ENCODE peak calls at places on chromosome 20, in six cellular contexts. D is stomach, R is breast epithelium, O is heart right ventricle, E is GM23338, W is kidney epithelial cell. M is an unnamed sample.

GRCh38 chr20:50783903-50784302 is 11.0 kb upstream of the BCAS4 start:
- DNase-seq in D (no peak), R (no peak), O (no peak), E (no peak), W (no peak), M (no peak)

GRCh38 chr20:62595491-62595890 is 46.8 kb upstream of the SLCO4A1 start:
- DNase-seq in D (peak; percentile 67), R (no peak), O (peak; percentile 57), E (no peak), W (no peak), M (no peak)

GRCh38 chr20:35055445-35056276 is 36.9 kb downstream of the TRPC4AP start:
- DNase-seq in D (no peak), R (no peak), O (no peak), E (no peak), W (no peak), M (no peak)

GRCh38 chr20:61218886-61219480 is 33.1 kb upstream of the CDH4 start:
- DNase-seq in D (no peak), R (no peak), O (no peak), E (no peak), W (no peak), M (no peak)

GRCh38 chr20:15703171-15703911 is 869.9 kb downstream of the KIF16B start:
- DNase-seq in D (no peak), R (no peak), O (no peak), E (no peak), W (peak; percentile 55), M (no peak)

GRCh38 chr20:59576216-59576953 is 28.0 kb upstream of the PHACTR3 start:
- DNase-seq in D (no peak), R (no peak), O (no peak), E (peak; percentile 62), W (no peak), M (no peak)

GRCh38 chr20:50924261-50924660 is 7.0 kb downstream of the ADNP start:
- DNase-seq in D (no peak), R (no peak), O (no peak), E (no peak), W (no peak), M (no peak)

GRCh38 chr20:5735845-5736530 is 14.2 kb upstream of the SHLD1 start:
- DNase-seq in D (no peak), R (no peak), O (no peak), E (no peak), W (no peak), M (no peak)

GRCh38 chr20:5719861-5720401 is 30.3 kb upstream of the SHLD1 start:
- DNase-seq in D (no peak), R (no peak), O (no peak), E (no peak), W (no peak), M (no peak)

GRCh38 chr20:4973330-4974097 is 27.8 kb downstream of the SLC23A2 start:
- DNase-seq in D (peak; percentile 43), R (no peak), O (peak; percentile 21), E (no peak), W (peak; percentile 84), M (no peak)

GRCh38 chr20:34189572-34190163 is 51.6 kb upstream of the ASIP start:
- DNase-seq in D (no peak), R (no peak), O (no peak), E (no peak), W (no peak), M (no peak)

GRCh38 chr20:36642136-36642535 is 3.9 kb downstream of the SLA2 start:
- DNase-seq in D (no peak), R (no peak), O (no peak), E (no peak), W (no peak), M (no peak)

GRCh38 chr20:17928211-17928611 is 40.4 kb downstream of the SNX5 start:
- DNase-seq in D (no peak), R (no peak), O (no peak), E (no peak), W (no peak), M (no peak)

GRCh38 chr20:43662943-43663655 is 3.8 kb upstream of the MYBL2 start:
- DNase-seq in D (no peak), R (no peak), O (no peak), E (no peak), W (no peak), M (no peak)

GRCh38 chr20:62487564-62488086 is 11.8 kb upstream of the GATA5 start:
- DNase-seq in D (peak; percentile 82), R (no peak), O (peak; percentile 44), E (no peak), W (no peak), M (no peak)

GRCh38 chr20:14406495-14406894 is 69.1 kb upstream of the FLRT3 start:
- DNase-seq in D (no peak), R (no peak), O (no peak), E (no peak), W (peak; percentile 58), M (no peak)

GRCh38 chr20:843908-844307 is 10.4 kb downstream of the FAM110A start:
- DNase-seq in D (no peak), R (no peak), O (no peak), E (no peak), W (no peak), M (no peak)

GRCh38 chr20:31515072-31515774 is 981 bp downstream of the HM13 start:
- DNase-seq in D (no peak), R (no peak), O (no peak), E (no peak), W (no peak), M (no peak)

GRCh38 chr20:31515775-31516107 is 1.5 kb downstream of the HM13 start:
- DNase-seq in D (no peak), R (no peak), O (no peak), E (peak; percentile 30), W (no peak), M (no peak)

GRCh38 chr20:31516651-31517050 is 2.4 kb downstream of the HM13 start:
- DNase-seq in D (no peak), R (no peak), O (no peak), E (no peak), W (no peak), M (no peak)

GRCh38 chr20:31516166-31516565 is 1.9 kb downstream of the HM13 start:
- DNase-seq in D (no peak), R (no peak), O (no peak), E (no peak), W (no peak), M (no peak)

DNA sequence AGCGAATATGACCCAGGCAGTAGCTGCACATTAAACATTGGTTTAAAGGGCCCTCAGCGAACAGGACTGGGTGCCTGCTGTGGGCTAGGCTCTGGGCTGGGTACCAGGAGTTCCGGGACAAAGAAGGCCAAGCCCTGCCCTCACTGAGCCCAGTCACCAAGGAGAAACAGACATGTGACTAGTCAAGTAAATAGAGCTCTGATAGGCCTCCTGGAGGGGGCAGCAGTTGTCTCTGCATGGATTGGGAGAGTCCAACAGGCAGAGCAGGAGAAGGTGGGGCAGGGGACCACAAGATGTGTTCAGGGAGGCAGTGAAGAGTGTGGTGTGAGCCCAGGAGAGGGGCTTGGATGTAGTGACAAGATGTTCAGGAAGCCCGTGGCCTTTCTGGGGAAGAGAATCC is 3.1 kb downstream of the HM13 start:
- DNase-seq in D (peak; percentile 74), R (no peak), O (no peak), E (peak; percentile 89), W (peak; percentile 19), M (no peak)
- TF ChIP-seq CTCF in D (no peak), R (no peak), O (no peak), E (peak; percentile 72), W (peak; percentile 51), M (no peak)

GRCh38 chr20:53914861-53915458 is 155.4 kb downstream of the BCAS1 start:
- DNase-seq in D (no peak), R (no peak), O (no peak), E (peak; percentile 66), W (no peak), M (no peak)
- TF ChIP-seq CTCF in D (no peak), R (no peak), O (no peak), E (peak; percentile 48), W (peak; percentile 5), M (no peak)

GRCh38 chr20:19815553-19815991 is 57.5 kb downstream of the RIN2 start:
- DNase-seq in D (no peak), R (no peak), O (no peak), E (peak; percentile 10), W (peak; percentile 98), M (no peak)
- TF ChIP-seq CTCF in D (no peak), R (no peak), O (peak; percentile 22), E (no peak), W (peak; percentile 31), M (no peak)

GRCh38 chr20:46715292-46715756 is 5.9 kb downstream of the SLC2A10 start:
- DNase-seq in D (peak; percentile 41), R (peak; percentile 79), O (no peak), E (peak; percentile 79), W (no peak), M (no peak)
- TF ChIP-seq CTCF in D (no peak), R (peak; percentile 55), O (no peak), E (no peak), W (no peak), M (no peak)

GRCh38 chr20:8829232-8829631 is 239.7 kb upstream of the PLCB4 start:
- DNase-seq in D (no peak), R (no peak), O (no peak), E (peak; percentile 25), W (no peak), M (no peak)
- TF ChIP-seq CTCF in D (no peak), R (no peak), O (no peak), E (peak; percentile 32), W (peak; percentile 16), M (peak; percentile 38)

GRCh38 chr20:57427239-57428127 is 36.3 kb downstream of the RBM38 start:
- DNase-seq in D (no peak), R (no peak), O (no peak), E (no peak), W (no peak), M (no peak)

GRCh38 chr20:57422254-57422653 is 31.1 kb downstream of the RBM38 start:
- DNase-seq in D (no peak), R (no peak), O (no peak), E (no peak), W (no peak), M (no peak)

GRCh38 chr20:57426831-57427230 is 35.6 kb downstream of the RBM38 start:
- DNase-seq in D (no peak), R (no peak), O (no peak), E (no peak), W (no peak), M (no peak)

GRCh38 chr20:57426156-57426769 is 35.1 kb downstream of the RBM38 start:
- DNase-seq in D (no peak), R (no peak), O (no peak), E (no peak), W (no peak), M (no peak)

DNA sequence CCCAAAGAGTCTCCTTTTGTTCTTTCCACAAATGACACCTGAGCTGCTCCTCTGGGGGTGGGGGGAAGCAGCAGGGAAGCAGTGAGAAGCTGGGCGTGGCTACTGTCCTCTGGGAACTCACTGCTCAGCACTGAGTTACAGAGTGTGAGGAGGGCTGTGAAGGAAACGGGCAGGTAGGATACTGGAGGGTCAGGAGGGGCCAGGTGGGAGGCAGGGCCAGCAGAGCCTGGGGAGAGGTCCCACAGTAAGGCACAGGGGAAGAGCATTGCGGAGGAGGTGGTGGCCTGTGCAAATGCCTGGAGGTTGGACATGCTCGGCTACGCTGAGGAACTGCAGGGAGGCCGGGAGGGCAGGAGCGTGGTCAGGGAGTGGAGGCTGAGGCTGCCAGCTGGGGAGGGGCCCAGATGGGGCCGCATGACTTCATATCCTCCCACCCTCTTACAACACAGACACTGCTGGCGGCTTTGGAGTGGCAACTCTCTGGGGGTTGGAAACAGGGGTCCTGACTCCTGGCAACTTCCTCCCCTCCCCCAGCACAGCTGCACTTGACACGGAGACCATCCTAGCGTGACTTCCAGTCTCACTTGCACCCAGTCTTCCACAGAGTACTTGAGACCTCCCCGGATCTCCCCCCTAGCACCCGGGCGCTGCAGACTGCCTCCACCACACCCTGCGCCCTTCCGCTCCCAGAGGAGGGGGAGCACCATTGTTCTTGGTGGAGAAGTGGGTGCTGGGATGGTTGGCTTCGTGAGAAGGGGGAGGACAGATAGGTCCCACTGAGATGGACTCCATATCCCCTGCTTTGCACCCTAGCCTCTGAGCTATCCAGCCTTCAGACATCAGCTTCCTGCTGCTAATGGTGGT is 34.2 kb downstream of the RBM38 start:
- DNase-seq in D (no peak), R (no peak), O (no peak), E (no peak), W (no peak), M (no peak)
- TF ChIP-seq CTCF in D (no peak), R (no peak), O (no peak), E (no peak), W (no peak), M (no peak)

M was measured in mesothelial cell of epicardium.